ENCODE peak calls at places on chromosomes 1 and 21, in five cellular contexts. U, E, N, C and P are unnamed samples.

GRCh38 chr1:179806333-179806732 is 63.2 kb downstream of the FAM163A start:
- DNase-seq in C (no peak), N (no peak), U (no peak), E (no peak), P (no peak)

GRCh38 chr1:193060938-193061337 is 1.5 kb downstream of the RO60 start:
- DNase-seq in U (no peak), E (no peak), N (no peak), C (no peak), P (peak)

GRCh38 chr1:154218545-154218944 is 2.2 kb upstream of the UBAP2L start:
- DNase-seq in N (no peak), C (no peak), E (no peak), U (no peak), P (no peak)

GRCh38 chr1:43270421-43271095 is 775 bp downstream of the TMEM125 start:
- DNase-seq in C (peak), U (no peak), N (peak), E (no peak), P (no peak)

GRCh38 chr1:18703041-18703621 is 72.5 kb downstream of the PAX7 start:
- DNase-seq in N (no peak), E (no peak), C (no peak), U (no peak), P (peak)

GRCh38 chr1:53526451-53527101 is 67.4 kb downstream of the DMRTB1 start:
- DNase-seq in C (no peak), N (no peak), E (peak), U (no peak), P (peak)

GRCh38 chr1:201655243-201655642 is 116.3 kb downstream of the NAV1 start:
- DNase-seq in N (no peak), C (no peak), U (peak), E (peak), P (peak)

GRCh38 chr1:95370671-95370992 is 136.6 kb downstream of the RWDD3 start:
- DNase-seq in N (no peak), C (no peak), E (no peak), U (no peak), P (no peak)

GRCh38 chr1:117541003-117541402 is 64.8 kb upstream of the TENT5C start:
- DNase-seq in E (peak), C (no peak), N (no peak), U (no peak), P (no peak)

DNA sequence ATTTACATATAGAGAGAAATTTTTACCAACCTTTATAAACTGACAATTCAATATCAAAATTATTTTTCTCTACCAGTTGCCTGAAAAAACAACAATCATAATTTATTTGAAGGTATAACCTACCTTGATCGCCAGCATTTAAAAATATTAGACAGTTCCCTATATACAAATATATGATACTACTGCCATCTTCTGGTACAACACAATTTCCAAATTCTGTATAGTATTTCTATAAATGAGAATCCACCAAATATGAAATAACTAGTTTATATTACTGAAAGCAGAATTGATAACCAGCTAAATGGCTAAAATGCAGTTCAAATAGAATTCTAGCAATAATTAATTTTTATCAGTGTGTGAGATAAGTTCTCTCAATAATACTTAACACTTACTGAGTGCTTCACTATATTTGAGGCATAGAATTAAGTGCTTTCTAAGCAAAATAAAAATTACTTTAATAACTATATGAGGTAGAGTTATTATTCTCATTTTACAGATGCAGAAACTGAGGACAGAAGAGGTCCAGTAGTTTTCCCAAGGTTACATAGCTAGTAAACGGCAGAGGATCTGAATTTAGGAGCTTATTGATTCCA is 75.6 kb downstream of the PIGK start:
- DNase-seq in E (peak), C (no peak), N (peak), U (no peak), P (peak)
- TF ChIP-seq CTCF in E (peak), C (no peak), N (no peak), U (peak), P (peak)

GRCh38 chr1:203124546-203125317 is 2.8 kb upstream of the ADORA1 start:
- DNase-seq in E (peak), N (no peak), U (no peak), C (no peak), P (peak)
- TF ChIP-seq CTCF in E (no peak), N (no peak), U (no peak), C (no peak), P (no peak)

GRCh38 chr1:102853701-102854187 is 254.6 kb downstream of the COL11A1 start:
- DNase-seq in E (no peak), N (no peak), U (no peak), C (no peak), P (no peak)

GRCh38 chr1:102851616-102852015 is 256.7 kb downstream of the COL11A1 start:
- DNase-seq in E (no peak), N (no peak), C (no peak), U (no peak), P (no peak)

GRCh38 chr1:102852583-102852982 is 255.7 kb downstream of the COL11A1 start:
- DNase-seq in U (no peak), N (no peak), E (no peak), C (no peak), P (peak)
- TF ChIP-seq CTCF in U (peak), N (no peak), E (peak), C (no peak), P (peak)

DNA sequence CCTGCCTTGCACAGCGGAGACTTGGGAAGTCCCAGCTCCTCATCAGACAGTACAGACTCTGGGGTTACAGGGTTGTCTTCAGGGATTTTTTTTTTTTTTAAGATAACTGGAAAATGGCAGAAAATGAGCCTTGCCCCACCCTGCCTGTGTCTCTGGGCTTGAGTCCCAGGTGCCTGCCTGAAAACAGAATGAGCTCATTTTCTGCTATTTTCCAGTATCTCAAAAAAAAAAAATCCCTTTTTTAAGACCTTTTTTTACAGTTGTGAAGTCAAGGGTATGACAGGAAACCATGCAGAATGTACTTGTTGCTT is 10.1 kb downstream of the SLX9 start:
- DNase-seq in C (no peak), E (no peak), N (no peak), U (no peak), P (no peak)
- TF ChIP-seq CTCF in C (no peak), E (no peak), N (no peak), U (no peak), P (no peak)

GRCh38 chr1:184078564-184079107 is 27.1 kb downstream of the TSEN15 start:
- DNase-seq in N (no peak), E (peak), U (no peak), C (no peak), P (no peak)

GRCh38 chr1:184075040-184076029 is 23.8 kb downstream of the TSEN15 start:
- DNase-seq in C (no peak), N (peak), E (peak), U (no peak), P (peak)

GRCh38 chr1:184069675-184070074 is 18.1 kb downstream of the TSEN15 start:
- DNase-seq in E (peak), U (no peak), C (no peak), N (no peak), P (no peak)

GRCh38 chr1:184074383-184074782 is 22.9 kb downstream of the TSEN15 start:
- DNase-seq in C (no peak), N (no peak), E (no peak), U (no peak), P (no peak)
- TF ChIP-seq CTCF in C (no peak), N (no peak), E (no peak), U (no peak), P (no peak)